ENCODE peak calls at places on chromosomes 7 and 10, in eight cellular contexts. R, Z, A, F, K, M, X and E are unnamed samples.

GRCh38 chr10:93604145-93604544 is 3.1 kb upstream of the RBP4 start:
- DNase-seq in R (no peak), Z (no peak), F (no peak), K (no peak), A (no peak), X (no peak), M (no peak), E (no peak)

GRCh38 chr10:101001225-101002035 is 1.8 kb downstream of the LZTS2 start:
- DNase-seq in M (peak), K (peak), F (peak), Z (peak), X (no peak), A (peak), R (peak), E (no peak)

GRCh38 chr7:51376420-51377092 is 59.9 kb upstream of the COBL start:
- DNase-seq in R (peak), K (no peak), X (no peak), Z (no peak), F (no peak), A (no peak), M (no peak), E (no peak)

GRCh38 chr7:133822816-133823552 is 304.2 kb upstream of the LRGUK start:
- DNase-seq in Z (no peak), K (no peak), A (no peak), F (no peak), X (no peak), M (no peak), R (no peak), E (no peak)

GRCh38 chr10:127690176-127690575 is 46.8 kb upstream of the FOXI2 start:
- DNase-seq in X (no peak), M (no peak), K (no peak), R (no peak), F (no peak), Z (no peak), A (no peak), E (no peak)

GRCh38 chr10:121077331-121077730 is 226.2 kb downstream of the WDR11 start:
- DNase-seq in M (peak), F (peak), R (peak), X (no peak), K (no peak), Z (no peak), A (peak), E (no peak)

GRCh38 chr7:2387897-2388636 is 15.3 kb upstream of the CHST12 start:
- DNase-seq in K (no peak), M (no peak), X (no peak), F (peak), A (no peak), Z (no peak), R (no peak), E (no peak)

GRCh38 chr7:74178632-74179031 is 4.5 kb downstream of the EIF4H start:
- DNase-seq in X (no peak), K (no peak), Z (no peak), F (no peak), A (peak), M (no peak), R (peak), E (no peak)

GRCh38 chr7:26034386-26034785 is 117.6 kb upstream of the NFE2L3 start:
- DNase-seq in F (no peak), X (no peak), M (no peak), K (no peak), A (no peak), R (no peak), Z (no peak), E (no peak)

GRCh38 chr10:79223346-79224048 is 123.8 kb upstream of the PPIF start:
- DNase-seq in Z (no peak), X (no peak), F (peak), R (peak), A (peak), M (no peak), K (peak), E (no peak)

GRCh38 chr7:116436305-116436826 is 63.2 kb upstream of the CAV2 start:
- DNase-seq in K (no peak), Z (no peak), X (no peak), M (no peak), R (no peak), A (no peak), F (no peak), E (no peak)

GRCh38 chr7:133576769-133577168 is 323.9 kb downstream of the EXOC4 start:
- DNase-seq in F (no peak), Z (no peak), K (no peak), R (no peak), A (no peak), X (no peak), M (no peak), E (no peak)

GRCh38 chr7:69367785-69368184 is 230.5 kb upstream of the AUTS2 start:
- DNase-seq in A (no peak), R (peak), K (no peak), M (no peak), Z (no peak), F (no peak), X (no peak), E (no peak)

GRCh38 chr10:130045091-130045652 is 65.5 kb downstream of the C10orf143 start:
- DNase-seq in R (peak), A (peak), F (no peak), X (no peak), Z (peak), K (no peak), M (peak), E (no peak)

GRCh38 chr10:122878799-122879338 is 512 bp downstream of the FAM24B start:
- DNase-seq in X (no peak), Z (no peak), R (no peak), K (no peak), A (peak), F (no peak), M (no peak), E (no peak)

GRCh38 chr7:92682767-92683539 is 92.8 kb upstream of the FAM133B start:
- DNase-seq in R (peak), X (no peak), M (no peak), K (no peak), Z (no peak), F (no peak), A (peak), E (no peak)

GRCh38 chr10:42635098-42635497 is 3.3 kb downstream of the ZNF33B start:
- DNase-seq in X (no peak), K (no peak), A (no peak), M (no peak), Z (no peak), R (no peak), F (no peak), E (no peak)

GRCh38 chr10:84783386-84783785 is 455.0 kb downstream of the CCSER2 start:
- DNase-seq in R (peak), F (no peak), M (no peak), X (peak), Z (no peak), A (peak), K (no peak), E (no peak)

GRCh38 chr7:20159226-20159747 is 57.9 kb downstream of the MACC1 start:
- DNase-seq in F (no peak), R (no peak), X (no peak), Z (no peak), M (no peak), K (no peak), A (no peak), E (no peak)

GRCh38 chr7:139522830-139523198 is 671 bp upstream of the CLEC2L start:
- DNase-seq in F (no peak), Z (no peak), A (no peak), R (no peak), X (no peak), M (no peak), K (no peak), E (no peak)

GRCh38 chr10:88849224-88849623 is 2.4 kb downstream of the ANKRD22 start:
- DNase-seq in Z (no peak), F (no peak), A (peak), K (no peak), R (peak), M (no peak), X (no peak), E (no peak)

GRCh38 chr10:62121197-62121550 is 147.5 kb downstream of the RTKN2 start:
- DNase-seq in X (no peak), Z (no peak), F (no peak), K (no peak), M (no peak), R (no peak), A (no peak), E (no peak)

GRCh38 chr7:143289421-143289820 is 1.3 kb downstream of the CASP2 start:
- DNase-seq in F (no peak), X (no peak), K (no peak), M (no peak), A (no peak), Z (no peak), R (no peak), E (no peak)

GRCh38 chr7:133961724-133962123 is 165.4 kb upstream of the LRGUK start:
- DNase-seq in F (no peak), X (no peak), K (no peak), M (no peak), A (no peak), Z (no peak), R (no peak), E (no peak)

GRCh38 chr10:133292919-133293809 is 15.5 kb downstream of the TUBGCP2 start:
- DNase-seq in R (peak), X (no peak), M (no peak), Z (no peak), A (peak), F (no peak), K (no peak), E (peak)

GRCh38 chr7:473211-473734 is 46.4 kb downstream of the PDGFA start:
- DNase-seq in F (no peak), M (no peak), X (no peak), A (no peak), Z (no peak), R (no peak), K (peak), E (no peak)

GRCh38 chr7:116807011-116807560 is 55.3 kb upstream of the CAPZA2 start:
- DNase-seq in A (no peak), X (no peak), M (no peak), Z (no peak), F (no peak), R (no peak), K (no peak), E (no peak)

GRCh38 chr10:110017940-110018339 is 10.2 kb downstream of the ADD3 start:
- DNase-seq in Z (no peak), X (no peak), A (peak), R (peak), F (no peak), K (no peak), M (no peak), E (no peak)

GRCh38 chr10:82750538-82750937 is 875.5 kb downstream of the NRG3 start:
- DNase-seq in X (no peak), R (no peak), K (no peak), Z (no peak), F (no peak), A (no peak), M (no peak), E (no peak)

GRCh38 chr10:80356563-80356999 is at the start of the genes DYDC1 and DYDC2:
- DNase-seq in Z (peak), R (peak), A (peak), X (no peak), M (no peak), K (peak), F (peak), E (no peak)

GRCh38 chr7:96915029-96915428 is 90.3 kb upstream of the DLX6 start:
- DNase-seq in X (no peak), M (no peak), R (no peak), Z (no peak), F (no peak), A (no peak), K (no peak), E (no peak)

GRCh38 chr7:27128776-27129728 is 1.5 kb downstream of the HOXA4 start:
- DNase-seq in K (no peak), F (no peak), R (no peak), Z (peak), X (no peak), A (no peak), M (peak), E (no peak)

GRCh38 chr7:73701357-73701995 is 18.0 kb downstream of the STX1A start:
- DNase-seq in K (no peak), Z (peak), M (no peak), R (peak), A (peak), X (peak), F (no peak), E (no peak)

GRCh38 chr7:47819054-47819920 is 129.0 kb downstream of the PKD1L1 start:
- DNase-seq in A (peak), Z (peak), R (peak), M (peak), F (peak), K (peak), X (peak), E (peak)

GRCh38 chr7:157684596-157685429 is 348.0 kb downstream of the DNAJB6 start:
- DNase-seq in M (peak), R (no peak), F (no peak), X (no peak), K (no peak), Z (no peak), A (no peak), E (no peak)

GRCh38 chr10:44417761-44418160 is 32.9 kb upstream of the CXCL12 start:
- DNase-seq in A (no peak), Z (no peak), F (no peak), X (no peak), M (peak), K (no peak), R (no peak), E (no peak)

GRCh38 chr10:3668961-3669330 is 116.1 kb downstream of the KLF6 start:
- DNase-seq in X (no peak), A (peak), F (no peak), R (peak), M (no peak), Z (no peak), K (no peak), E (no peak)

DNA sequence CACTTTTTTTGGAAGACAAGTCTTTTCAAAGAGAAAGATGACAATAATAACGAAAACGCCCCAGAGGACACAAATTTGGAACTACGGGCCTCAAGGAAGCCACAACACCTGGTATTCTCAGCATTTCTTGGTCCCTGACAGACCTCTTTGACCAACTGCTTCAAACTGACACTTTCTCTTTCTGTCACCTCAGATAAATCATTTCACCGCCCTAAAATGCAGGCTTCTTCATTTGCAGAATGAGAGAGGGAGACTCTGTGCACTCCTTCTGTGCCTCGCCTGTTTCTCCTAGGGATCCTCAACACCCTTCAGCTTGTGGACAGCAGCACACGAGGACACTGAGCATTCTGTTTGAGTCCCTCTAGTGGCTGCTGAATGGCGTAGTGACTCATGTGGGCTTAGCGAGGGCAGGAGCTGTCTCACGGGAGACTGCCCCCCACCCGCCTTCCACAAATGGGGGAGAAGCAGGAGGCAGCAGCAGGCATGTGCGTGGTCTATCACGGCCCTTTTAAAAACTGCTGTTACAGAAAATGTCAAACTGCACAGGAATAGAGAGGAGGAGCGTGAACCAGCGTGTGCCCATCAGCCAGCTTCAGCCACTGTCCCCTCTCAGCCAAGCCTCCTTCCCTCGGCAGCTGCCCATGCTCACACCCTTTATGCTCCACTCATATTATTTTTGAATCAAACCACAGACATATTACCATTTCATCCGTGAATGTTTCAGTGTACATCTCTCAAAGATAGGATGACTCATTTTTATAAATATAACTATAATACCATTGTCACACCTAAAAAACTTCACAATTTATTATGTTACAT is 41.4 kb downstream of the GSDME start:
- DNase-seq in Z (no peak), M (no peak), F (no peak), K (no peak), A (peak), X (peak), R (peak), E (peak)
- TF ChIP-seq CTCF in Z (no peak), M (no peak), F (peak), K (no peak), A (peak), X (peak), R (peak), E (peak)

GRCh38 chr10:14009315-14010082 is 321.2 kb downstream of the FRMD4A start:
- DNase-seq in Z (no peak), K (no peak), X (no peak), F (no peak), A (peak), M (peak), R (peak), E (peak)

GRCh38 chr10:14010827-14011574 is 319.7 kb downstream of the FRMD4A start:
- DNase-seq in F (no peak), M (peak), K (no peak), X (no peak), R (no peak), A (no peak), Z (no peak), E (no peak)

GRCh38 chr10:14010083-14010551 is 320.6 kb downstream of the FRMD4A start:
- DNase-seq in K (no peak), A (peak), M (peak), F (no peak), X (no peak), Z (no peak), R (peak), E (peak)

GRCh38 chr10:14004536-14004935 is 326.2 kb downstream of the FRMD4A start:
- DNase-seq in X (no peak), Z (no peak), K (no peak), M (no peak), A (no peak), R (no peak), F (no peak), E (no peak)

GRCh38 chr10:14008648-14009072 is 322.1 kb downstream of the FRMD4A start:
- DNase-seq in M (peak), Z (no peak), X (no peak), F (no peak), R (no peak), K (no peak), A (no peak), E (no peak)
- H3K4me3 ChIP-seq in M (no peak), Z (peak), X (peak), F (peak), R (no peak), K (peak), A (peak), E (peak)

DNA sequence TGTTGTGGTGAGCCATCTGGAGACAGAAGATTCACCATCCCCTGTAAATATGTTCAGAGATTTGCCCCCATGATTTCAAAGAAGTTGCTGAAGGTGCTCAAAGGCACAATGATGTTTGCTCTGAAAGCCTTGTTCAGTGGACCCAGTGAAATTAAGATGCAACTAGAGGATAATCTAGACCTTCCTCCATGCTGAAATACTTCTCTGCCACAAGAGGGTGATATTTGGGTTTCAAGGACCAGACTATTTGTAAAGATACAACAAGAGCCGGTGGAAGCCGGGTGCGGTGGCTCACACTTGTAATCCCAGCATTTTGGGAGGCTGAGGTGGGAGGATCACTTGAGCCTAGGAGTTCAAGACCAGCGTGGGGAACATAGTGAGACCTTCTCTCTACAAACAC is 13.5 kb upstream of the MSRB2 start:
- DNase-seq in Z (no peak), M (no peak), F (no peak), A (peak), R (peak), K (no peak), X (no peak), E (no peak)
- TF ChIP-seq CTCF in Z (peak), M (no peak), F (peak), A (peak), R (peak), K (no peak), X (peak), E (peak)

DNA sequence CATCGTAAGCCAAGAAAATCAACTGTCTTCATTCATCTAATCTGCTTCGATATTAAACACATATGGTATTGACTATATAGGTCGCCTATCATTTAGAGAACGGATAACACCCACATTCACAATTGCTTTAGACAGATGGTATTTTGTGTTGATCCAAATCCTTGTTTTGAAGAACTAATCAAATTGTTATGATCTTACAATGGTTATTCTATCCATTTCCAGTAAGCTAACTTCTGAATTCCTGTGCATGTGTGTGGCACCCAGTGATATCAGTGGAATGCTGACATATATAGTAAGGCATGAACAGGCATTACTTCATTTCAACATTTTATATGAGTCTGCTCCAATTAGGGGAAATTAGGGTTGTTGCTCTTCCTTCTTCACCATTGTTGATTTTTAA is 98.8 kb downstream of the SEMA3E start:
- DNase-seq in M (no peak), X (no peak), F (no peak), R (peak), A (peak), Z (no peak), K (no peak), E (no peak)
- H3K4me3 ChIP-seq in M (no peak), X (no peak), F (no peak), R (no peak), A (no peak), Z (no peak), K (no peak), E (no peak)

GRCh38 chr7:110204527-110204926 is 886.4 kb upstream of the LRRN3 start:
- DNase-seq in M (no peak), A (no peak), X (no peak), F (no peak), K (no peak), Z (no peak), R (no peak), E (no peak)
- TF ChIP-seq CTCF in M (no peak), A (no peak), X (no peak), F (no peak), K (no peak), Z (no peak), R (no peak), E (peak)

GRCh38 chr10:70458329-70459060 is 17.0 kb upstream of the NODAL start:
- DNase-seq in F (peak), K (peak), A (peak), M (no peak), Z (peak), X (no peak), R (peak), E (no peak)
- H3K4me3 ChIP-seq in F (peak), K (peak), A (peak), M (no peak), Z (peak), X (peak), R (peak), E (no peak)

GRCh38 chr7:153835104-153835503 is 217.1 kb upstream of the DPP6 start:
- DNase-seq in M (no peak), Z (no peak), X (no peak), F (no peak), K (no peak), A (no peak), R (no peak), E (no peak)
- TF ChIP-seq CTCF in M (no peak), Z (no peak), X (peak), F (peak), K (no peak), A (no peak), R (no peak), E (no peak)